ENCODE peak calls at places on chromosomes 11 and 22, in six cellular contexts. M is activated CD4-positive, alpha-beta T cell treated with anti-CD3 and anti-CD28 coated beads, Interleukin-2, amount 10 ng/mL, durations not matched to agents 7 days and 5 days; J is GM04504; P is SHP77; K is IMR-90; G is mucosa of descending colon. H is an unnamed sample.

GRCh38 chr11:58193403-58193802 is 4.5 kb downstream of the OR9Q2 start:
- DNase-seq in M (no peak), G (no peak), K (no peak), P (no peak), J (no peak), H (no peak)

GRCh38 chr11:77147668-77148321 is 19.7 kb downstream of the MYO7A start:
- DNase-seq in M (peak), P (no peak), J (no peak), G (peak), K (no peak), H (peak)

GRCh38 chr11:61297741-61298140 is 2.6 kb upstream of the VWCE start:
- DNase-seq in K (peak), M (no peak), P (no peak), J (peak), G (no peak), H (no peak)

GRCh38 chr22:46422896-46423295 is 87.4 kb downstream of the TRMU start:
- DNase-seq in G (no peak), K (no peak), P (no peak), M (no peak), J (no peak), H (no peak)

GRCh38 chr22:31425331-31426050 is 26.1 kb downstream of the DRG1 start:
- DNase-seq in J (no peak), K (peak), G (no peak), M (no peak), P (no peak), H (no peak)

GRCh38 chr11:11510939-11511338 is 110.9 kb downstream of the GALNT18 start:
- DNase-seq in G (no peak), K (peak), M (no peak), J (no peak), P (peak), H (no peak)

GRCh38 chr22:17172172-17172833 is 13.2 kb upstream of the HDHD5 start:
- DNase-seq in J (no peak), M (no peak), K (no peak), P (peak), G (peak), H (no peak)

GRCh38 chr11:14584595-14584994 is 59.0 kb upstream of the PDE3B start:
- DNase-seq in G (peak), M (no peak), P (no peak), K (no peak), J (no peak), H (no peak)

GRCh38 chr11:63564056-63564784 is 1.0 kb upstream of the PLAAT2 start:
- DNase-seq in J (no peak), G (no peak), P (no peak), M (peak), K (no peak), H (no peak)

GRCh38 chr11:114236829-114237228 is 59.4 kb upstream of the NNMT start:
- DNase-seq in M (no peak), G (no peak), J (no peak), P (no peak), K (no peak), H (no peak)

GRCh38 chr22:28402539-28402938 is 277.1 kb downstream of the TTC28 start:
- DNase-seq in G (no peak), J (no peak), P (no peak), M (no peak), K (no peak), H (no peak)

GRCh38 chr22:44520695-44521094 is 22.7 kb upstream of the RTL6 start:
- DNase-seq in G (no peak), M (no peak), P (no peak), K (peak), J (no peak), H (no peak)